ENCODE peak calls at places on chromosomes 3 and 15, in eight cellular contexts. R is BJ; F is cardiac muscle cell; X is astrocyte; L is fibroblast of pulmonary artery; I is CD8-positive, alpha-beta T cell; N is bronchial epithelial cell; V is tibial artery. J is an unnamed sample.

GRCh38 chr15:96079882-96080281 is 250.6 kb upstream of the NR2F2 start:
- DNase-seq in R (no peak), F (no peak), X (no peak), L (no peak), I (no peak), N (no peak), V (no peak), J (no peak)

GRCh38 chr3:154243353-154243752 is 80.9 kb downstream of the DHX36 start:
- DNase-seq in R (no peak), F (peak), X (peak), L (peak), I (no peak), N (peak), V (no peak), J (no peak)

GRCh38 chr3:55729546-55729945 is 242.4 kb upstream of the WNT5A start:
- DNase-seq in R (no peak), F (no peak), X (no peak), L (no peak), I (no peak), N (no peak), V (no peak), J (no peak)

GRCh38 chr3:144128117-144128892 is 156.7 kb downstream of the DIPK2A start:
- DNase-seq in R (no peak), F (no peak), X (no peak), L (no peak), I (no peak), N (peak), V (no peak), J (no peak)

GRCh38 chr15:25790003-25790660 is 73.0 kb downstream of the ATP10A start:
- DNase-seq in R (peak), F (peak), X (peak), L (peak), I (no peak), N (no peak), V (peak), J (peak)

GRCh38 chr3:99656606-99657005 is 18.2 kb downstream of the COL8A1 start:
- DNase-seq in R (no peak), F (no peak), X (peak), L (no peak), I (no peak), N (no peak), V (no peak), J (no peak)

GRCh38 chr3:45180051-45180450 is 33.9 kb upstream of the CDCP1 start:
- DNase-seq in R (no peak), F (peak), X (peak), L (no peak), I (no peak), N (peak), V (no peak), J (no peak)

GRCh38 chr3:194257030-194257657 is 94.0 kb downstream of the CPN2 start:
- DNase-seq in R (no peak), F (no peak), X (no peak), L (no peak), I (no peak), N (no peak), V (no peak), J (no peak)

GRCh38 chr3:39531681-39532080 is 64.2 kb downstream of the MOBP start:
- DNase-seq in R (no peak), F (peak), X (peak), L (peak), I (no peak), N (peak), V (no peak), J (no peak)

GRCh38 chr15:63601026-63601726 is 4.0 kb downstream of the FBXL22 start:
- DNase-seq in R (no peak), F (peak), X (peak), L (peak), I (peak), N (no peak), V (no peak), J (no peak)
- TF ChIP-seq CTCF in R (no peak), F (no peak), X (no peak), L (no peak), I (no peak), N (no peak), V (no peak), J (no peak)

GRCh38 chr3:49327485-49327884 is 12.4 kb downstream of the USP4 start:
- DNase-seq in R (no peak), F (no peak), X (no peak), L (peak), I (no peak), N (no peak), V (no peak), J (no peak)
- TF ChIP-seq CTCF in R (peak), F (peak), X (peak), L (peak), I (no peak), N (no peak), V (no peak), J (peak)

GRCh38 chr3:74445541-74445940 is 168.9 kb downstream of the CNTN3 start:
- DNase-seq in R (no peak), F (no peak), X (no peak), L (no peak), I (no peak), N (no peak), V (no peak), J (no peak)

GRCh38 chr3:74442683-74443082 is 171.8 kb downstream of the CNTN3 start:
- DNase-seq in R (no peak), F (no peak), X (no peak), L (no peak), I (no peak), N (no peak), V (no peak), J (no peak)

GRCh38 chr3:74443102-74443501 is 171.4 kb downstream of the CNTN3 start:
- DNase-seq in R (no peak), F (peak), X (no peak), L (peak), I (no peak), N (peak), V (no peak), J (no peak)

GRCh38 chr3:74447221-74447620 is 167.2 kb downstream of the CNTN3 start:
- DNase-seq in R (no peak), F (no peak), X (no peak), L (no peak), I (no peak), N (no peak), V (no peak), J (no peak)
- TF ChIP-seq CTCF in R (no peak), F (no peak), X (no peak), L (no peak), I (no peak), N (no peak), V (no peak), J (no peak)

DNA sequence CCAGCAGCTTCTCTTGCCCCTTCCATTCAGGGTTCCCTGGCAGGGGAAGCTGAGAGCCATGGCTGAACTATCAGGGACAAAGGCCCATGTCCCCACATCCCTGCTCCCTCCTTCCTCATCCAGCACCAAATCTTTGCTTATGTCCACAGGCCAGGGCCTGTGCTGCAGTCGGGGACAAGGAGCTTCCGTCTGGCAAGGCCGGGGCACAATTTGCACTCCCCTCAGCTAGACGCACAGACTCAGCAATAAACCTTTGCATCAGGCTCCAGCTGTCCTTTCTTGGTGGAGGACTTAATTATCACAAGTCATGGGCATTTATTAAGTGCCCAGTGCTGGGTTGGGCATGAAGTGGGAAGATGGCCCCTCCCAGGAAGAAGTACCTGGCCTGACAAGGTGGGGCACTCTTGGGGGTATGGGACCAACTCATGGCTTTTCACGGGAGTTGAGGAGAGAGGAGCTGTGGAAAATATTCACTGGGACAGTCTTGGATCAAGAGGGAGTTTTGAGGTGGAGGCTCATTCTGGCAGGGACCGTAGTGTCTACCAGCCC is 4.9 kb downstream of the GNAT1 start:
- DNase-seq in R (no peak), F (no peak), X (no peak), L (no peak), I (no peak), N (no peak), V (no peak), J (no peak)
- TF ChIP-seq CTCF in R (no peak), F (no peak), X (no peak), L (no peak), I (no peak), N (no peak), V (no peak), J (no peak)

J was measured in CD14-positive monocyte.